ENCODE peak calls at places on chromosomes 12 and 14, in ten cellular contexts. One of them, this sample, is unnamed.

GRCh38 chr12:45688188-45688587 is 41.3 kb upstream of the ARID2 start:
- DNase-seq in activated CD8-positive, alpha-beta memory T cell treated with anti-CD3 and anti-CD28 coated beads, Interleukin-2, amount 50 U/mL, for 4 hours: no peak
- DNase-seq in AG08396: no peak
- DNase-seq in amygdala: no peak
- DNase-seq in stimulated activated CD4-positive, alpha-beta T cell treated with anti-CD3 and anti-CD28 coated beads, Interleukin-2, amount 100 ng/mL, for 24 hours: no peak
- DNase-seq in lower lobe of right lung: no peak
- DNase-seq in stimulated activated CD8-positive, alpha-beta memory T cell treated with anti-CD3 and anti-CD28 coated beads, Interleukin-4, amount 100 ng/mL, for 4 hours: no peak
- DNase-seq in right cardiac atrium: no peak
- DNase-seq in GM19239: no peak
- DNase-seq in activated T-helper 1 cell treated with anti-CD3 and anti-CD28 coated beads, Interleukin-12 subunit alpha, Interleukin-12 subunit beta, Interleukin-2, Interleukin-4 antibody, amounts not matched to agents 30 ng/mL and 10 ng/mL and 1 ng/mL, durations not matched to agents 14 hours and 24 hours and 36 hours: no peak
- DNase-seq in this sample: no peak

GRCh38 chr12:76137611-76138010 is 53.1 kb upstream of the NAP1L1 start:
- DNase-seq in AG08396: no peak
- DNase-seq in lower lobe of right lung: no peak
- DNase-seq in activated CD8-positive, alpha-beta memory T cell treated with anti-CD3 and anti-CD28 coated beads, Interleukin-2, amount 50 U/mL, for 4 hours: no peak
- DNase-seq in amygdala: no peak
- DNase-seq in stimulated activated CD8-positive, alpha-beta memory T cell treated with anti-CD3 and anti-CD28 coated beads, Interleukin-4, amount 100 ng/mL, for 4 hours: no peak
- DNase-seq in stimulated activated CD4-positive, alpha-beta T cell treated with anti-CD3 and anti-CD28 coated beads, Interleukin-2, amount 100 ng/mL, for 24 hours: no peak
- DNase-seq in right cardiac atrium: no peak
- DNase-seq in activated T-helper 1 cell treated with anti-CD3 and anti-CD28 coated beads, Interleukin-12 subunit alpha, Interleukin-12 subunit beta, Interleukin-2, Interleukin-4 antibody, amounts not matched to agents 30 ng/mL and 10 ng/mL and 1 ng/mL, durations not matched to agents 14 hours and 24 hours and 36 hours: no peak
- DNase-seq in GM19239: no peak
- DNase-seq in this sample: no peak

GRCh38 chr12:13328535-13328934 is 132.0 kb downstream of the EMP1 start:
- DNase-seq in stimulated activated CD8-positive, alpha-beta memory T cell treated with anti-CD3 and anti-CD28 coated beads, Interleukin-4, amount 100 ng/mL, for 4 hours: no peak
- DNase-seq in AG08396: no peak
- DNase-seq in activated T-helper 1 cell treated with anti-CD3 and anti-CD28 coated beads, Interleukin-12 subunit alpha, Interleukin-12 subunit beta, Interleukin-2, Interleukin-4 antibody, amounts not matched to agents 30 ng/mL and 10 ng/mL and 1 ng/mL, durations not matched to agents 14 hours and 24 hours and 36 hours: no peak
- DNase-seq in activated CD8-positive, alpha-beta memory T cell treated with anti-CD3 and anti-CD28 coated beads, Interleukin-2, amount 50 U/mL, for 4 hours: no peak
- DNase-seq in right cardiac atrium: no peak
- DNase-seq in stimulated activated CD4-positive, alpha-beta T cell treated with anti-CD3 and anti-CD28 coated beads, Interleukin-2, amount 100 ng/mL, for 24 hours: no peak
- DNase-seq in lower lobe of right lung: no peak
- DNase-seq in amygdala: no peak
- DNase-seq in GM19239: no peak
- DNase-seq in this sample: no peak

GRCh38 chr14:53619625-53620324 is 336.9 kb downstream of the BMP4 start:
- DNase-seq in AG08396: peak
- DNase-seq in amygdala: no peak
- DNase-seq in stimulated activated CD4-positive, alpha-beta T cell treated with anti-CD3 and anti-CD28 coated beads, Interleukin-2, amount 100 ng/mL, for 24 hours: no peak
- DNase-seq in lower lobe of right lung: no peak
- DNase-seq in stimulated activated CD8-positive, alpha-beta memory T cell treated with anti-CD3 and anti-CD28 coated beads, Interleukin-4, amount 100 ng/mL, for 4 hours: no peak
- DNase-seq in GM19239: no peak
- DNase-seq in activated T-helper 1 cell treated with anti-CD3 and anti-CD28 coated beads, Interleukin-12 subunit alpha, Interleukin-12 subunit beta, Interleukin-2, Interleukin-4 antibody, amounts not matched to agents 30 ng/mL and 10 ng/mL and 1 ng/mL, durations not matched to agents 14 hours and 24 hours and 36 hours: no peak
- DNase-seq in right cardiac atrium: no peak
- DNase-seq in activated CD8-positive, alpha-beta memory T cell treated with anti-CD3 and anti-CD28 coated beads, Interleukin-2, amount 50 U/mL, for 4 hours: no peak
- DNase-seq in this sample: no peak

GRCh38 chr14:96352708-96353107 is 10.4 kb downstream of the ATG2B start:
- DNase-seq in GM19239: no peak
- DNase-seq in AG08396: no peak
- DNase-seq in stimulated activated CD4-positive, alpha-beta T cell treated with anti-CD3 and anti-CD28 coated beads, Interleukin-2, amount 100 ng/mL, for 24 hours: no peak
- DNase-seq in stimulated activated CD8-positive, alpha-beta memory T cell treated with anti-CD3 and anti-CD28 coated beads, Interleukin-4, amount 100 ng/mL, for 4 hours: no peak
- DNase-seq in activated CD8-positive, alpha-beta memory T cell treated with anti-CD3 and anti-CD28 coated beads, Interleukin-2, amount 50 U/mL, for 4 hours: no peak
- DNase-seq in lower lobe of right lung: no peak
- DNase-seq in activated T-helper 1 cell treated with anti-CD3 and anti-CD28 coated beads, Interleukin-12 subunit alpha, Interleukin-12 subunit beta, Interleukin-2, Interleukin-4 antibody, amounts not matched to agents 30 ng/mL and 10 ng/mL and 1 ng/mL, durations not matched to agents 14 hours and 24 hours and 36 hours: no peak
- DNase-seq in amygdala: no peak
- DNase-seq in right cardiac atrium: no peak
- DNase-seq in this sample: no peak

GRCh38 chr12:95412826-95413311 is 61.1 kb upstream of the METAP2 start:
- DNase-seq in AG08396: peak
- DNase-seq in stimulated activated CD8-positive, alpha-beta memory T cell treated with anti-CD3 and anti-CD28 coated beads, Interleukin-4, amount 100 ng/mL, for 4 hours: no peak
- DNase-seq in right cardiac atrium: no peak
- DNase-seq in activated T-helper 1 cell treated with anti-CD3 and anti-CD28 coated beads, Interleukin-12 subunit alpha, Interleukin-12 subunit beta, Interleukin-2, Interleukin-4 antibody, amounts not matched to agents 30 ng/mL and 10 ng/mL and 1 ng/mL, durations not matched to agents 14 hours and 24 hours and 36 hours: no peak
- DNase-seq in activated CD8-positive, alpha-beta memory T cell treated with anti-CD3 and anti-CD28 coated beads, Interleukin-2, amount 50 U/mL, for 4 hours: no peak
- DNase-seq in GM19239: no peak
- DNase-seq in amygdala: no peak
- DNase-seq in stimulated activated CD4-positive, alpha-beta T cell treated with anti-CD3 and anti-CD28 coated beads, Interleukin-2, amount 100 ng/mL, for 24 hours: no peak
- DNase-seq in lower lobe of right lung: no peak
- DNase-seq in this sample: no peak

GRCh38 chr12:124480469-124481256 is 86.7 kb downstream of the NCOR2 start:
- DNase-seq in activated CD8-positive, alpha-beta memory T cell treated with anti-CD3 and anti-CD28 coated beads, Interleukin-2, amount 50 U/mL, for 4 hours: no peak
- DNase-seq in amygdala: no peak
- DNase-seq in activated T-helper 1 cell treated with anti-CD3 and anti-CD28 coated beads, Interleukin-12 subunit alpha, Interleukin-12 subunit beta, Interleukin-2, Interleukin-4 antibody, amounts not matched to agents 30 ng/mL and 10 ng/mL and 1 ng/mL, durations not matched to agents 14 hours and 24 hours and 36 hours: peak
- DNase-seq in lower lobe of right lung: no peak
- DNase-seq in stimulated activated CD8-positive, alpha-beta memory T cell treated with anti-CD3 and anti-CD28 coated beads, Interleukin-4, amount 100 ng/mL, for 4 hours: no peak
- DNase-seq in right cardiac atrium: peak
- DNase-seq in stimulated activated CD4-positive, alpha-beta T cell treated with anti-CD3 and anti-CD28 coated beads, Interleukin-2, amount 100 ng/mL, for 24 hours: peak
- DNase-seq in GM19239: peak
- DNase-seq in AG08396: peak
- DNase-seq in this sample: peak

GRCh38 chr12:78703820-78704525 is 160.6 kb upstream of the SYT1 start:
- DNase-seq in AG08396: peak
- DNase-seq in right cardiac atrium: no peak
- DNase-seq in activated CD8-positive, alpha-beta memory T cell treated with anti-CD3 and anti-CD28 coated beads, Interleukin-2, amount 50 U/mL, for 4 hours: no peak
- DNase-seq in lower lobe of right lung: no peak
- DNase-seq in stimulated activated CD8-positive, alpha-beta memory T cell treated with anti-CD3 and anti-CD28 coated beads, Interleukin-4, amount 100 ng/mL, for 4 hours: no peak
- DNase-seq in activated T-helper 1 cell treated with anti-CD3 and anti-CD28 coated beads, Interleukin-12 subunit alpha, Interleukin-12 subunit beta, Interleukin-2, Interleukin-4 antibody, amounts not matched to agents 30 ng/mL and 10 ng/mL and 1 ng/mL, durations not matched to agents 14 hours and 24 hours and 36 hours: no peak
- DNase-seq in GM19239: no peak
- DNase-seq in amygdala: no peak
- DNase-seq in stimulated activated CD4-positive, alpha-beta T cell treated with anti-CD3 and anti-CD28 coated beads, Interleukin-2, amount 100 ng/mL, for 24 hours: no peak
- DNase-seq in this sample: no peak

GRCh38 chr12:75560167-75560566 is 48.8 kb upstream of the KRR1 start:
- DNase-seq in activated T-helper 1 cell treated with anti-CD3 and anti-CD28 coated beads, Interleukin-12 subunit alpha, Interleukin-12 subunit beta, Interleukin-2, Interleukin-4 antibody, amounts not matched to agents 30 ng/mL and 10 ng/mL and 1 ng/mL, durations not matched to agents 14 hours and 24 hours and 36 hours: no peak
- DNase-seq in lower lobe of right lung: no peak
- DNase-seq in GM19239: no peak
- DNase-seq in stimulated activated CD4-positive, alpha-beta T cell treated with anti-CD3 and anti-CD28 coated beads, Interleukin-2, amount 100 ng/mL, for 24 hours: no peak
- DNase-seq in amygdala: no peak
- DNase-seq in right cardiac atrium: no peak
- DNase-seq in stimulated activated CD8-positive, alpha-beta memory T cell treated with anti-CD3 and anti-CD28 coated beads, Interleukin-4, amount 100 ng/mL, for 4 hours: no peak
- DNase-seq in AG08396: peak
- DNase-seq in activated CD8-positive, alpha-beta memory T cell treated with anti-CD3 and anti-CD28 coated beads, Interleukin-2, amount 50 U/mL, for 4 hours: no peak
- DNase-seq in this sample: no peak

GRCh38 chr14:104768437-104769323 is 15.7 kb downstream of the SIVA1 start:
- DNase-seq in right cardiac atrium: peak
- DNase-seq in amygdala: peak
- DNase-seq in stimulated activated CD8-positive, alpha-beta memory T cell treated with anti-CD3 and anti-CD28 coated beads, Interleukin-4, amount 100 ng/mL, for 4 hours: peak
- DNase-seq in activated T-helper 1 cell treated with anti-CD3 and anti-CD28 coated beads, Interleukin-12 subunit alpha, Interleukin-12 subunit beta, Interleukin-2, Interleukin-4 antibody, amounts not matched to agents 30 ng/mL and 10 ng/mL and 1 ng/mL, durations not matched to agents 14 hours and 24 hours and 36 hours: peak
- DNase-seq in activated CD8-positive, alpha-beta memory T cell treated with anti-CD3 and anti-CD28 coated beads, Interleukin-2, amount 50 U/mL, for 4 hours: peak
- DNase-seq in lower lobe of right lung: peak
- DNase-seq in stimulated activated CD4-positive, alpha-beta T cell treated with anti-CD3 and anti-CD28 coated beads, Interleukin-2, amount 100 ng/mL, for 24 hours: peak
- DNase-seq in AG08396: peak
- DNase-seq in GM19239: peak
- DNase-seq in this sample: peak